ENCODE peak calls at places on chromosomes 16 and 17, in four cellular contexts. V is heart left ventricle, P is uterus, A is left ventricle myocardium inferior. O is an unnamed sample.
A peak's percentile ranks its signal among the peaks of the same experiment; 100 is the strongest.

GRCh38 chr17:55969577-55969976 is 183.7 kb upstream of the ANKFN1 start:
- DNase-seq in V (no peak), P (no peak), A (no peak), O (no peak)

GRCh38 chr17:76138234-76138895 is 2.7 kb downstream of the FOXJ1 start:
- DNase-seq in V (peak; percentile 26), P (no peak), A (no peak), O (peak; percentile 26)

GRCh38 chr17:56992364-56992763 is 14.4 kb downstream of the SCPEP1 start:
- DNase-seq in V (no peak), P (no peak), A (no peak), O (no peak)

GRCh38 chr16:49461517-49461951 is 87.9 kb downstream of the C16orf78 start:
- DNase-seq in V (no peak), P (no peak), A (no peak), O (no peak)

GRCh38 chr16:76389126-76389525 is 111.9 kb downstream of the CNTNAP4 start:
- DNase-seq in V (no peak), P (no peak), A (no peak), O (no peak)

GRCh38 chr16:48408688-48409087 is 23.5 kb upstream of the SIAH1 start:
- DNase-seq in V (peak; percentile 57), P (no peak), A (peak; percentile 31), O (no peak)

GRCh38 chr17:53092072-53092471 is 730.7 kb upstream of the KIF2B start:
- DNase-seq in V (no peak), P (no peak), A (no peak), O (no peak)

GRCh38 chr17:75850928-75851692 is 4.0 kb downstream of the WBP2 start:
- DNase-seq in V (peak; percentile 76), P (no peak), A (no peak), O (no peak)

GRCh38 chr17:9185688-9186289 is 164.5 kb downstream of the NTN1 start:
- DNase-seq in V (no peak), P (no peak), A (no peak), O (no peak)

GRCh38 chr16:73058616-73059409 is 10.9 kb upstream of the ZFHX3 start:
- DNase-seq in V (peak; percentile 45), P (peak; percentile 51), A (peak; percentile 39), O (no peak)

GRCh38 chr16:73059779-73060178 is 11.9 kb upstream of the ZFHX3 start:
- DNase-seq in V (no peak), P (no peak), A (no peak), O (no peak)

GRCh38 chr16:73060216-73060615 is 12.3 kb upstream of the ZFHX3 start:
- DNase-seq in V (no peak), P (no peak), A (no peak), O (no peak)

GRCh38 chr16:73062640-73063283 is 14.8 kb upstream of the ZFHX3 start:
- DNase-seq in V (no peak), P (no peak), A (no peak), O (no peak)

GRCh38 chr16:73060948-73061495 is 13.1 kb upstream of the ZFHX3 start:
- DNase-seq in V (no peak), P (no peak), A (no peak), O (no peak)
- H3K27me3 ChIP-seq in V (peaks cover 25% of the 10 kb centered on the region), P (no peaks in the 10 kb centered on the region), A (peaks cover 39% of the 10 kb centered on the region), O (peaks cover 34% of the 10 kb centered on the region)

GRCh38 chr17:63361182-63361581 is 84.9 kb downstream of the CYB561 start:
- DNase-seq in V (no peak), P (no peak), A (no peak), O (no peak)
- H3K36me3 ChIP-seq in V (no peaks in the 10 kb centered on the region), P (no peaks in the 10 kb centered on the region), A (peaks cover 4% of the 10 kb centered on the region), O (no peaks in the 10 kb centered on the region)

DNA sequence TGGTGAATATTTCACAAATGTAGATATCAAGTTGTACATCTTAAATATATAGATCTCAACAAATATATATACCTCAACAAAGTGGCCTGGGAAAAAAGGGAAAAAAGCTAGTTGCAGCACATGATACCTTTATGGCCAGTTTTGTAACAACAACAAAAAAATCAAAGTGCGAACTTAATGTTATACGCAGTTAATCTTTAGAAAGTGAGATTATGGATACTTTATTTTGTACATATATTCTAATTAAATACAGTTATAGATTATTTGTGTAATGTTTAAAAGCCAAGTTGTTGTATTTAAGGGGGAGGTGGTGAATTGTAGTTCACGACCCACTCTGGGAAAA is 385 bp upstream of the ZFP1 start:
- DNase-seq in V (no peak), P (no peak), A (no peak), O (no peak)
- H3K27ac ChIP-seq in V (peak overlapping the region; percentile 93), P (peak overlapping the region; percentile 96), A (peak overlapping the region; percentile 96), O (no peak overlapping the region)

GRCh38 chr17:2015314-2015713 is 9.8 kb downstream of the RTN4RL1 start:
- DNase-seq in V (no peak), P (no peak), A (no peak), O (no peak)

GRCh38 chr17:2020721-2021120 is 4.4 kb downstream of the RTN4RL1 start:
- DNase-seq in V (no peak), P (no peak), A (no peak), O (no peak)

GRCh38 chr17:2016494-2016893 is 8.6 kb downstream of the RTN4RL1 start:
- DNase-seq in V (no peak), P (no peak), A (no peak), O (no peak)

GRCh38 chr17:2018716-2019490 is 6.2 kb downstream of the RTN4RL1 start:
- DNase-seq in V (no peak), P (no peak), A (no peak), O (no peak)

GRCh38 chr17:2017274-2017941 is 7.7 kb downstream of the RTN4RL1 start:
- DNase-seq in V (no peak), P (no peak), A (no peak), O (no peak)
- H3K27me3 ChIP-seq in V (no peaks in the 10 kb centered on the region), P (no peaks in the 10 kb centered on the region), A (peaks cover 6% of the 10 kb centered on the region), O (no peaks in the 10 kb centered on the region)

GRCh38 chr17:69597898-69598692 is 183.6 kb downstream of the MAP2K6 start:
- DNase-seq in V (no peak), P (no peak), A (no peak), O (no peak)
- H3K36me3 ChIP-seq in V (no peaks in the 10 kb centered on the region), P (no peaks in the 10 kb centered on the region), A (no peaks in the 10 kb centered on the region), O (no peaks in the 10 kb centered on the region)

GRCh38 chr17:19348806-19349205 is 13.7 kb downstream of the B9D1 start:
- DNase-seq in V (no peak), P (peak; percentile 16), A (no peak), O (no peak)

GRCh38 chr17:19348081-19348650 is 14.4 kb downstream of the B9D1 start:
- DNase-seq in V (no peak), P (no peak), A (no peak), O (no peak)

GRCh38 chr17:19346351-19347255 is 15.9 kb downstream of the B9D1 start:
- DNase-seq in V (peak; percentile 90), P (peak; percentile 84), A (peak; percentile 77), O (no peak)

GRCh38 chr17:19345486-19346350 is 16.8 kb downstream of the B9D1 start:
- DNase-seq in V (no peak), P (peak; percentile 25), A (no peak), O (no peak)

DNA sequence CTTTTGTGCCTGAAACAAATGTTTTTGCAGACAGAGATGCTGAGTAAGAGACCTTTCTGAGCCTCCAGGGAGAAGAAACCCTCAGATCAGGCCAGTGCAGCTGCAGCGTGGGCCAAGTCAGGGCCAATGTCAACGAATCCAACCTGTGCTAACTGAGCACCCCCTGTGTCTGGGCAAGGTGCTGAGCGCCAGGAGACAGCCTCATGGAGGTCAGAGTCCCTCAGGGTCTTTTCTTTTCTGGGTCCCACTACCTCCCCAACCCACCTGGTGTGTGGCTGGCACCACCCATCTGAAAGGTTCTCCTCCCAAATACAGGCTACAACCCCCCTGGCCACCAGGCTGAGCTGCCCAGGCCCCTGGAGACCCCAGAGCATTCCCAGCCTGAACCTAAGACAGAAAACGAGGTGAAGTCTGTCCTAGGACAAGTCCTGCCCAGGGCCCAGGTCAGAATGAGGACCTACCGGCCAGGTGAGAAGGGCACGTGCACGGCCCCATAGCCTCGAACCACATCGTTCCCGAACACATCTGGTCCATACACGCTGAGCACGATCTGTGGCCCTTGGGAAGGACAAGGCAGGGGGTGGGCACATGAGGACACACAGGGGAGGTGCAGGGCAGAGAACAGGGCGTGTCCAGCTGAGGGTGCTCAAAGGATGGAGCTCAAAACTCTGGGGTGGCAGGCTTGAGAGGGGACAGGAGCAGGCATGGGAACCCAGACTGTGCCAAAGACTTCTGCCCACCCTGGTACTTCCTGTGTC is 15.0 kb downstream of the B9D1 start:
- DNase-seq in V (no peak), P (peak; percentile 36), A (no peak), O (no peak)
- H3K27ac ChIP-seq in V (peak overlapping the region; percentile 73), P (peak overlapping the region; percentile 88), A (peak overlapping the region; percentile 84), O (no peak overlapping the region)

GRCh38 chr17:49572806-49573420 is 2.8 kb upstream of the NXPH3 start:
- DNase-seq in V (no peak), P (no peak), A (no peak), O (no peak)
- H3K27me3 ChIP-seq in V (peaks cover 27% of the 10 kb centered on the region), P (no peaks in the 10 kb centered on the region), A (no peaks in the 10 kb centered on the region), O (peaks cover 20% of the 10 kb centered on the region)

GRCh38 chr16:71927383-71927782 is 32.1 kb downstream of the IST1 start:
- DNase-seq in V (peak; percentile 85), P (peak; percentile 52), A (peak; percentile 45), O (no peak)

GRCh38 chr16:71924710-71925109 is 29.4 kb downstream of the IST1 start:
- DNase-seq in V (no peak), P (no peak), A (no peak), O (no peak)

GRCh38 chr16:71929048-71929447 is 33.7 kb downstream of the IST1 start:
- DNase-seq in V (peak; percentile 72), P (no peak), A (no peak), O (no peak)

GRCh38 chr16:71930013-71930563 is 34.8 kb downstream of the IST1 start:
- DNase-seq in V (no peak), P (no peak), A (no peak), O (no peak)

DNA sequence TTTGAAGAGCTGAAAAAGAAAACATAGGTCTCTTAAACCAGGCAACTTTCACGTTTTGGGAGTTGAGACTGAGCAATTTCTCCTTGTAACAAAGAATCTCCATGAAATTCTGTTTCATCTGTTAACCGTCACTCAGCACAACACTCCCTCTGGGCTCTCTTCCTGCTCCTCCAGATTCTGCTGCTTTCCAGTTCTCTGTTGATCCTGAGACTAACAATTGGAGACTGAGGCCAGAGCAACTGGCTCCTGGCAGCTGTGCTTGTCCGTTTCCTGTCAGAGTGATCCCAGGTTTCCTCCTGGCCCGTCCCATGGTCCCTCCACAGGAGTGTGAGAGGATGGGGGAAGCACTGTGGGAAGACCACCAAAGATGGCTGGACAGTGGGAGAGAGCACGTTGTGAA is 32.5 kb downstream of the IST1 start:
- DNase-seq in V (no peak), P (no peak), A (peak; percentile 39), O (no peak)
- H3K36me3 ChIP-seq in V (peaks cover 94% of the 10 kb centered on the region), P (no peaks in the 10 kb centered on the region), A (peaks cover 68% of the 10 kb centered on the region), O (peaks cover 47% of the 10 kb centered on the region)

O was measured in CD8-positive, alpha-beta memory T cell.